ENCODE peak calls at places on chromosome 6, in seven cellular contexts. K, P, H, C, X, O and B are unnamed samples. For H3K36me3, the result is how much of the 10 kb centered on the place peaks cover.

GRCh38 chr6:82017316-82017715 is 230.2 kb downstream of the IBTK start:
- DNase-seq in K (peak), H (no peak), C (no peak), P (peak), X (no peak), O (no peak), B (peak)

GRCh38 chr6:106069478-106069877 is 16.7 kb upstream of the PRDM1 start:
- DNase-seq in C (no peak), X (peak), K (no peak), P (no peak), H (no peak), O (peak), B (no peak)

GRCh38 chr6:85866373-85866740 is 223.7 kb upstream of the SYNCRIP start:
- DNase-seq in X (no peak), P (no peak), K (peak), C (no peak), O (no peak), H (no peak), B (no peak)

GRCh38 chr6:5653801-5654200 is 352.9 kb downstream of the NRN1 start:
- DNase-seq in C (no peak), K (no peak), H (no peak), O (no peak), X (no peak), P (no peak), B (peak)

GRCh38 chr6:119350202-119351004 is 842 bp upstream of the MAN1A1 start:
- DNase-seq in C (no peak), P (no peak), H (no peak), O (no peak), X (no peak), K (peak), B (peak)

GRCh38 chr6:7106215-7106751 is 1.5 kb upstream of the RREB1 start:
- DNase-seq in O (no peak), X (peak), P (no peak), C (no peak), K (peak), H (no peak), B (no peak)

GRCh38 chr6:23523771-23524170 is 602.2 kb upstream of the NRSN1 start:
- DNase-seq in K (no peak), O (no peak), H (no peak), C (no peak), X (no peak), P (no peak), B (no peak)

GRCh38 chr6:142551145-142551811 is 249.5 kb downstream of the ADGRG6 start:
- DNase-seq in X (no peak), O (no peak), K (no peak), P (no peak), H (no peak), C (peak), B (no peak)

GRCh38 chr6:143264291-143264834 is 186.1 kb downstream of the ADAT2 start:
- DNase-seq in C (no peak), X (no peak), P (no peak), H (no peak), O (no peak), K (no peak), B (no peak)

GRCh38 chr6:52904562-52905279 is 4.8 kb downstream of the GSTA3 start:
- DNase-seq in X (no peak), K (no peak), C (no peak), P (no peak), H (no peak), O (no peak), B (no peak)
- TF ChIP-seq CTCF in X (no peak), K (no peak), C (no peak), P (no peak), H (no peak), O (no peak), B (no peak)

GRCh38 chr6:167848783-167849182 is 22.1 kb downstream of the AFDN start:
- DNase-seq in P (no peak), X (no peak), C (no peak), O (no peak), H (no peak), K (no peak), B (no peak)
- H3K27ac ChIP-seq in P (no peak), X (peak), C (peak), O (no peak), H (no peak), K (no peak), B (no peak)

DNA sequence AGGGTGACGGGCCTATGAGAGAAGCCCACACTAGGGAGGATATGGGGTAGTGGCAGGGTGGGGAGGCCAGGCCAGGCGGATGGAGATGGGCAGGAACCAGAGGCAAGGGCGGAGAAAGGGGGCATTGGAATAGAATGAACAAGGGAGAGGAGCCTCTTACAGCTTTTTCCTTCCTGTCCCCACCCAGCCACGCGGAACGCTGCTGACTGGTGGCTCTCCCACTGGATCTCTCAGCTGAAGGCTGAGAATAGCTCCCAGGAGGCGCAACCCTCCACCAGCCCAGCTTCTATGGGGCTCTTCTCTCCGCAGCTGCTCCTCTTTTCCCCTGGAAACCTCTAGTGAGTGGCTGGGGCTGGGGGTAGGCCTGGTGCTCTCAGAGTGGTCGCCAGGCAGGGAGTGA is 10.7 kb downstream of the DLK2 start:
- DNase-seq in K (no peak), O (no peak), X (no peak), C (no peak), H (no peak), P (no peak), B (no peak)
- H3K36me3 ChIP-seq in K (under half), O (half or more), X (under half), C (half or more), H (under half), P (half or more), B (under half)

GRCh38 chr6:116136933-116137340 is 11.0 kb upstream of the COL10A1 start:
- DNase-seq in K (no peak), X (no peak), P (no peak), H (no peak), C (no peak), O (no peak), B (no peak)

GRCh38 chr6:116144590-116144989 is 18.7 kb upstream of the COL10A1 start:
- DNase-seq in H (no peak), K (no peak), P (no peak), X (no peak), C (no peak), O (no peak), B (no peak)

GRCh38 chr6:116136373-116136772 is 10.4 kb upstream of the COL10A1 start:
- DNase-seq in X (no peak), O (no peak), P (no peak), H (no peak), K (no peak), C (no peak), B (no peak)

GRCh38 chr6:116139917-116140316 is 14.0 kb upstream of the COL10A1 start:
- DNase-seq in K (no peak), H (no peak), X (no peak), O (no peak), C (no peak), P (no peak), B (no peak)
- TF ChIP-seq CTCF in K (no peak), H (no peak), X (no peak), O (no peak), C (peak), P (no peak), B (no peak)

GRCh38 chr6:161546632-161547031 is 272.8 kb upstream of the AGPAT4 start:
- DNase-seq in X (no peak), C (no peak), K (no peak), H (no peak), O (no peak), P (no peak), B (no peak)

GRCh38 chr6:161543910-161544309 is 270.0 kb upstream of the AGPAT4 start:
- DNase-seq in P (no peak), H (no peak), O (no peak), X (no peak), C (no peak), K (no peak), B (no peak)

GRCh38 chr6:161545741-161546140 is 271.9 kb upstream of the AGPAT4 start:
- DNase-seq in K (no peak), H (no peak), C (no peak), X (no peak), O (no peak), P (no peak), B (no peak)

GRCh38 chr6:161542581-161542980 is 268.7 kb upstream of the AGPAT4 start:
- DNase-seq in H (no peak), C (no peak), X (no peak), P (no peak), O (no peak), K (no peak), B (no peak)

GRCh38 chr6:161544801-161545490 is 271.1 kb upstream of the AGPAT4 start:
- DNase-seq in O (no peak), K (no peak), H (no peak), P (no peak), C (no peak), X (no peak), B (no peak)
- H3K27ac ChIP-seq in O (no peak), K (no peak), H (no peak), P (no peak), C (no peak), X (no peak), B (no peak)

DNA sequence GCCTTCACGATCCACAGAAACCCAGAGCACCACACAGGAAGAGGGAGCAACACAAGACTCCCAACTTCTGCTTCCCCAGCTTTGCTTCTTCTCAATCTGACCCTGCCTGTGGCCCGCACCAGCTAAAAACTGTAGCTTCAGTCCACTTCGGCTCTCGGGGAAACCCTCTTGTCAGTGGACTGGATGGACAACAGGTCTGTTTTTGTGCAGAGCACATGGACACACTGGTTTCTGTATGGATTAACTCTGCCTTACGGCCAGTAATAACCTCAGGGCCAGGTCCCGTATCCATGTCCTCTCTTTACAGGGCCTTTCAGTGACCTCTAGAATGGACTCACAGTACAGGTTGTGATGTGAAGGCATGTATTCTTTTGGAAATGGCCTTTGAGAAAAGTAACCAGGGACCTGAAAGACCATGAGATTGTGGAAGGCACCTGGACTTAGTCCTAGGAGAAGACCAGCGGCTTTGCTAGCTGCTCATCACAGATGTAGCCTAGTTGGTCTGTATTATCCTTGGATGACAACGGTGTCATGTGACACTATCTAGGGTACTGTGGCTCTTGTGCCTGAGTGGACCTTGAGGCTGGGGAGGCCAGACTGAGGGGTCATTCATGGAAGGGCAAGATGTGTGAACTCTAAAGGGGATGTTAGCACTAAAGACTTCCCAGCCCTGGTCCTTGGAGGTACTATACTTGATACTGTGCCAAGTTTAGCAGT is 5.8 kb downstream of the POLR1C start:
- DNase-seq in C (no peak), K (no peak), P (no peak), X (no peak), O (no peak), H (no peak), B (no peak)
- H3K36me3 ChIP-seq in C (under half), K (under half), P (half or more), X (half or more), O (half or more), H (under half), B (half or more)